ENCODE peak calls at places on chromosomes 13 and 19, in ten cellular contexts. P is nephron progenitor cell; A is CD8-positive, alpha-beta T cell; L is fibroblast of pulmonary artery; C is esophagus muscularis mucosa; W is SK-N-SH; O is PC-9; R is fibroblast of mammary gland; S is fibroblast of the aortic adventitia; D is esophagus squamous epithelium. N is an unnamed sample.
A peak's percentile ranks its signal among the peaks of the same experiment; 100 is the strongest.

GRCh38 chr13:97145057-97145456 is 77.1 kb upstream of the MBNL2 start:
- DNase-seq in S (no peak), D (no peak), R (no peak), W (no peak), A (no peak), O (no peak), C (no peak), L (no peak), P (no peak), N (no peak)

GRCh38 chr19:31314849-31315620 is 34.2 kb downstream of the TSHZ3 start:
- DNase-seq in C (no peak), O (no peak), A (no peak), P (no peak), R (peak; percentile 45), S (peak; percentile 23), L (no peak), D (no peak), W (peak; percentile 79), N (no peak)

GRCh38 chr13:42615691-42616090 is 41.7 kb downstream of the TNFSF11 start:
- DNase-seq in P (no peak), A (no peak), S (no peak), L (peak; percentile 19), C (no peak), W (no peak), D (no peak), R (peak; percentile 59), O (peak; percentile 32), N (no peak)

GRCh38 chr13:110640591-110641029 is 25.3 kb downstream of the NAXD start:
- DNase-seq in S (no peak), L (peak; percentile 24), C (no peak), D (no peak), O (no peak), W (peak; percentile 68), R (peak; percentile 45), P (peak; percentile 50), A (no peak), N (no peak)

GRCh38 chr13:88068316-88068715 is 397.1 kb downstream of the SLITRK5 start:
- DNase-seq in W (no peak), R (no peak), D (no peak), P (no peak), L (no peak), A (no peak), C (no peak), S (no peak), O (no peak), N (no peak)

GRCh38 chr13:51806571-51806970 is 2.6 kb upstream of the DHRS12 start:
- DNase-seq in A (no peak), C (no peak), W (no peak), S (peak; percentile 46), D (no peak), P (no peak), L (peak; percentile 42), O (no peak), R (peak; percentile 44), N (no peak)

GRCh38 chr13:111359237-111359915 is 38.9 kb downstream of the TEX29 start:
- DNase-seq in W (no peak), P (no peak), L (no peak), R (peak; percentile 34), O (no peak), S (no peak), C (peak; percentile 77), A (no peak), D (no peak), N (no peak)

GRCh38 chr19:16927883-16928282 is 39.1 kb downstream of the F2RL3 start:
- DNase-seq in P (no peak), L (no peak), D (no peak), A (no peak), R (no peak), S (no peak), O (no peak), C (no peak), W (no peak), N (no peak)

GRCh38 chr19:11018179-11018578 is 57.3 kb downstream of the SMARCA4 start:
- DNase-seq in R (peak; percentile 82), O (peak; percentile 47), L (no peak), S (no peak), C (no peak), P (peak; percentile 58), A (no peak), W (no peak), D (no peak), N (no peak)

GRCh38 chr13:77595166-77595810 is 59.8 kb downstream of the SCEL start:
- DNase-seq in D (no peak), A (no peak), S (no peak), C (no peak), R (peak; percentile 6), O (no peak), L (no peak), W (no peak), P (no peak), N (no peak)

GRCh38 chr13:110005563-110005962 is 219.2 kb upstream of the IRS2 start:
- DNase-seq in O (no peak), C (no peak), D (no peak), S (no peak), A (no peak), R (peak; percentile 70), P (no peak), W (no peak), L (no peak), N (no peak)

GRCh38 chr19:53696951-53697350 is 65.2 kb downstream of the DPRX start:
- DNase-seq in S (no peak), D (no peak), L (peak; percentile 2), O (no peak), P (no peak), W (no peak), A (no peak), C (no peak), R (peak; percentile 5), N (no peak)

GRCh38 chr19:33713194-33713593 is 83.5 kb upstream of the KCTD15 start:
- DNase-seq in R (no peak), P (no peak), S (no peak), L (no peak), C (no peak), W (no peak), A (no peak), D (no peak), O (no peak), N (no peak)

GRCh38 chr19:42023943-42024260 is 29.9 kb upstream of the ATP1A3 start:
- DNase-seq in O (no peak), A (no peak), P (no peak), L (no peak), C (no peak), D (no peak), W (no peak), S (no peak), R (no peak), N (no peak)
- TF ChIP-seq CTCF in O (peak; percentile 20), A (no peak), P (no peak), L (no peak), C (no peak), D (no peak), W (peak; percentile 2), S (no peak), R (no peak), N (no peak)

GRCh38 chr19:18514800-18515682 is 6.8 kb downstream of the ELL start:
- DNase-seq in W (no peak), A (peak; percentile 33), O (peak; percentile 98), L (peak; percentile 90), C (no peak), D (no peak), R (peak; percentile 74), P (no peak), S (no peak), N (no peak)
- TF ChIP-seq CTCF in W (no peak), A (no peak), O (peak; percentile 24), L (no peak), C (no peak), D (no peak), R (no peak), P (no peak), S (no peak), N (no peak)

GRCh38 chr19:13154911-13155471 is 4.8 kb downstream of the IER2 start:
- DNase-seq in L (peak; percentile 81), P (peak; percentile 65), R (peak; percentile 58), S (peak; percentile 72), W (peak; percentile 61), D (no peak), C (peak; percentile 93), O (peak; percentile 89), A (peak; percentile 78), N (peak; percentile 60)

GRCh38 chr19:13154241-13154778 is 4.1 kb downstream of the IER2 start:
- DNase-seq in P (peak; percentile 46), A (peak; percentile 63), R (peak; percentile 95), L (peak; percentile 96), C (peak; percentile 98), D (peak; percentile 60), O (peak; percentile 68), S (peak; percentile 96), W (peak; percentile 57), N (peak; percentile 57)

GRCh38 chr19:13152356-13152853 is 2.2 kb downstream of the IER2 start:
- DNase-seq in P (no peak), C (no peak), A (no peak), W (no peak), L (no peak), S (no peak), R (no peak), O (no peak), D (no peak), N (no peak)

GRCh38 chr19:13152854-13153626 is 2.8 kb downstream of the IER2 start:
- DNase-seq in W (peak; percentile 92), A (peak; percentile 98), L (peak; percentile 97), O (peak; percentile 82), R (peak; percentile 92), S (peak; percentile 96), D (peak; percentile 62), P (peak; percentile 96), C (peak; percentile 100), N (peak; percentile 90)

GRCh38 chr19:13153627-13154240 is 3.5 kb downstream of the IER2 start:
- DNase-seq in O (peak; percentile 42), S (peak; percentile 44), P (peak; percentile 48), C (no peak), L (peak; percentile 49), W (no peak), D (no peak), A (no peak), R (no peak), N (no peak)
- TF ChIP-seq CTCF in O (no peak), S (no peak), P (no peak), C (peak; percentile 19), L (no peak), W (no peak), D (no peak), A (no peak), R (no peak), N (peak; percentile 11)

GRCh38 chr19:7926727-7927604 is 1.0 kb upstream of the CTXN1 start:
- DNase-seq in A (no peak), R (no peak), D (no peak), P (no peak), L (no peak), C (no peak), W (peak; percentile 36), S (no peak), O (no peak), N (no peak)

GRCh38 chr19:7928334-7928706 is 2.4 kb upstream of the CTXN1 start:
- DNase-seq in A (no peak), L (no peak), O (no peak), S (peak; percentile 32), W (peak; percentile 72), R (peak; percentile 43), D (no peak), P (no peak), C (no peak), N (no peak)

GRCh38 chr19:7930765-7931164 is 4.8 kb upstream of the CTXN1 start:
- DNase-seq in D (no peak), R (no peak), P (no peak), O (no peak), C (no peak), S (no peak), W (no peak), A (no peak), L (no peak), N (no peak)

GRCh38 chr19:7927605-7928333 is 1.8 kb upstream of the CTXN1 start:
- DNase-seq in O (no peak), R (no peak), D (no peak), W (no peak), A (no peak), P (no peak), L (no peak), C (no peak), S (no peak), N (no peak)

GRCh38 chr19:7928741-7929701 is 3.1 kb upstream of the CTXN1 start:
- DNase-seq in C (no peak), W (peak; percentile 91), O (peak; percentile 89), L (peak; percentile 92), D (no peak), R (peak; percentile 87), P (peak; percentile 72), A (peak; percentile 75), S (peak; percentile 94), N (peak; percentile 75)
- TF ChIP-seq CTCF in C (peak; percentile 22), W (peak; percentile 69), O (peak; percentile 75), L (peak; percentile 42), D (peak; percentile 9), R (peak; percentile 39), P (peak; percentile 51), A (peak; percentile 42), S (peak; percentile 58), N (peak; percentile 49)

N was measured in GM10248.